ENCODE peak calls at places on chromosomes 13 and 19, in four cellular contexts. C, L, Y and A are unnamed samples.

GRCh38 chr13:72884111-72884510 is 102.2 kb downstream of the PIBF1 start:
- ATAC-seq in C (no peak), L (no peak), Y (no peak), A (no peak)

GRCh38 chr13:34201050-34201913 is 383.3 kb downstream of the RFC3 start:
- ATAC-seq in C (no peak), L (peak; percentile 59), Y (no peak), A (no peak)

GRCh38 chr13:113825851-113826250 is 38.0 kb downstream of the GAS6 start:
- ATAC-seq in C (no peak), L (no peak), Y (no peak), A (no peak)

GRCh38 chr19:18418725-18419194 is 438 bp upstream of the SSBP4 start:
- ATAC-seq in C (no peak), L (peak; percentile 11), Y (peak; percentile 2), A (peak; percentile 6)

GRCh38 chr13:98267080-98267912 is 90.2 kb upstream of the RNF113B start:
- ATAC-seq in C (peak; percentile 85), L (peak; percentile 76), Y (no peak), A (peak; percentile 34)

GRCh38 chr13:98143157-98143553 is 261 bp downstream of the FARP1 start:
- ATAC-seq in C (no peak), L (no peak), Y (no peak), A (peak; percentile 76)

GRCh38 chr13:48560657-48561337 is 27.9 kb upstream of the RCBTB2 start:
- ATAC-seq in C (no peak), L (no peak), Y (no peak), A (no peak)

GRCh38 chr19:18434411-18435184 is 3.3 kb downstream of the ISYNA1 start:
- ATAC-seq in C (no peak), L (no peak), Y (no peak), A (no peak)

GRCh38 chr13:28301839-28302238 is 163.5 kb downstream of the PAN3 start:
- ATAC-seq in C (no peak), L (no peak), Y (no peak), A (no peak)

GRCh38 chr19:29079331-29079730 is 133.6 kb downstream of the UQCRFS1 start:
- ATAC-seq in C (no peak), L (no peak), Y (no peak), A (no peak)

GRCh38 chr19:39327990-39328705 is 7.5 kb upstream of the LRFN1 start:
- ATAC-seq in C (peak; percentile 80), L (peak; percentile 49), Y (peak; percentile 83), A (peak; percentile 79)

GRCh38 chr13:93517658-93518057 is 291.1 kb downstream of the GPC6 start:
- ATAC-seq in C (no peak), L (no peak), Y (no peak), A (no peak)

GRCh38 chr13:39930544-39931444 is 275.3 kb downstream of the COG6 start:
- ATAC-seq in C (no peak), L (no peak), Y (no peak), A (no peak)

GRCh38 chr19:3656073-3656746 is 29.6 kb upstream of the CACTIN start:
- ATAC-seq in C (no peak), L (no peak), Y (no peak), A (no peak)

GRCh38 chr19:6022570-6023049 is 44.7 kb upstream of the RANBP3 start:
- ATAC-seq in C (peak; percentile 37), L (peak; percentile 18), Y (peak; percentile 47), A (peak; percentile 16)

GRCh38 chr13:23069571-23069970 is 111.2 kb upstream of the SGCG start:
- ATAC-seq in C (no peak), L (no peak), Y (no peak), A (peak; percentile 64)

GRCh38 chr13:112859817-112860190 is 109.2 kb upstream of the MCF2L start:
- ATAC-seq in C (peak; percentile 84), L (no peak), Y (no peak), A (peak; percentile 22)

GRCh38 chr19:39828634-39829032 is 5.3 kb downstream of the DYRK1B start:
- ATAC-seq in C (no peak), L (no peak), Y (no peak), A (no peak)

GRCh38 chr19:12943437-12944044 is 2.1 kb upstream of the RAD23A start:
- ATAC-seq in C (no peak), L (no peak), Y (no peak), A (no peak)

GRCh38 chr19:39515551-39516191 is 732 bp downstream of the SELENOV start:
- ATAC-seq in C (no peak), L (peak; percentile 47), Y (no peak), A (peak; percentile 28)

GRCh38 chr19:34316247-34316646 is 48.7 kb upstream of the GPI start:
- ATAC-seq in C (no peak), L (no peak), Y (no peak), A (no peak)

GRCh38 chr13:27852491-27852890 is 60.2 kb downstream of the GSX1 start:
- ATAC-seq in C (no peak), L (no peak), Y (no peak), A (no peak)

GRCh38 chr13:44088409-44088808 is 208.7 kb downstream of the LACC1 start:
- ATAC-seq in C (no peak), L (no peak), Y (no peak), A (no peak)

GRCh38 chr19:33699754-33700407 is 78.1 kb downstream of the CHST8 start:
- ATAC-seq in C (no peak), L (no peak), Y (no peak), A (no peak)

GRCh38 chr13:24984134-24984533 is 111.8 kb upstream of the PABPC3 start:
- ATAC-seq in C (no peak), L (no peak), Y (no peak), A (no peak)

GRCh38 chr19:35125746-35126623 is 8.9 kb downstream of the LGI4 start:
- ATAC-seq in C (no peak), L (no peak), Y (no peak), A (no peak)

GRCh38 chr19:18029617-18030338 is 21.8 kb downstream of the ARRDC2 start:
- ATAC-seq in C (no peak), L (peak; percentile 84), Y (no peak), A (peak; percentile 28)

GRCh38 chr13:56909896-56910600 is 230.7 kb upstream of the PRR20A start:
- ATAC-seq in C (no peak), L (peak; percentile 66), Y (no peak), A (no peak)

GRCh38 chr19:5809469-5809868 is 4.6 kb downstream of the NRTN start:
- ATAC-seq in C (no peak), L (no peak), Y (no peak), A (no peak)

GRCh38 chr13:46106839-46107371 is 2.1 kb upstream of the CPB2 start:
- ATAC-seq in C (no peak), L (no peak), Y (no peak), A (no peak)

GRCh38 chr19:47729468-47729798 is 15.9 kb upstream of the NOP53 start:
- ATAC-seq in C (no peak), L (peak; percentile 30), Y (peak; percentile 77), A (peak; percentile 92)
- TF ChIP-seq EP300 in C (no peak), L (no peak), Y (peak; percentile 35), A (no peak)

GRCh38 chr19:8489591-8490394 is 12.6 kb downstream of the PRAM1 start:
- ATAC-seq in C (peak; percentile 37), L (peak; percentile 7), Y (peak; percentile 26), A (no peak)

GRCh38 chr19:8488351-8488750 is 14.1 kb downstream of the PRAM1 start:
- ATAC-seq in C (no peak), L (no peak), Y (no peak), A (no peak)

GRCh38 chr19:8491574-8491973 is 10.9 kb downstream of the PRAM1 start:
- ATAC-seq in C (peak; percentile 21), L (no peak), Y (no peak), A (no peak)

GRCh38 chr19:8490873-8491272 is 11.6 kb downstream of the PRAM1 start:
- ATAC-seq in C (no peak), L (no peak), Y (no peak), A (no peak)

GRCh38 chr19:8490395-8490760 is 12.1 kb downstream of the PRAM1 start:
- ATAC-seq in C (no peak), L (peak; percentile 6), Y (no peak), A (no peak)
- H3K36me3 ChIP-seq in C (peaks cover 32% of the 10 kb centered on the region), L (peaks cover 34% of the 10 kb centered on the region), Y (peaks cover 37% of the 10 kb centered on the region), A (peaks cover 62% of the 10 kb centered on the region)

GRCh38 chr19:54137114-54137912 is at the start of gene CNOT3:
- ATAC-seq in C (peak; percentile 92), L (peak; percentile 88), Y (peak; percentile 95), A (peak; percentile 94)
- TF ChIP-seq EP300 in C (no peak), L (no peak), Y (no peak), A (no peak)

GRCh38 chr13:52026246-52026626 is 1.7 kb downstream of the UTP14C start:
- ATAC-seq in C (peak; percentile 54), L (peak; percentile 43), Y (peak; percentile 42), A (no peak)
- H3K36me3 ChIP-seq in C (peaks cover 1% of the 10 kb centered on the region), L (peaks cover 29% of the 10 kb centered on the region), Y (peaks cover 60% of the 10 kb centered on the region), A (no peaks in the 10 kb centered on the region)

GRCh38 chr19:28037186-28037585 is 1175.8 kb downstream of the UQCRFS1 start:
- ATAC-seq in C (no peak), L (no peak), Y (no peak), A (no peak)
- TF ChIP-seq EP300 in C (no peak), L (no peak), Y (no peak), A (no peak)

GRCh38 chr13:41344358-41344757 is 33.3 kb downstream of the NAA16 start:
- ATAC-seq in C (no peak), L (peak; percentile 35), Y (no peak), A (no peak)
- H3K36me3 ChIP-seq in C (peaks cover 2% of the 10 kb centered on the region), L (peaks cover 31% of the 10 kb centered on the region), Y (peaks cover 36% of the 10 kb centered on the region), A (peaks cover 34% of the 10 kb centered on the region)

DNA sequence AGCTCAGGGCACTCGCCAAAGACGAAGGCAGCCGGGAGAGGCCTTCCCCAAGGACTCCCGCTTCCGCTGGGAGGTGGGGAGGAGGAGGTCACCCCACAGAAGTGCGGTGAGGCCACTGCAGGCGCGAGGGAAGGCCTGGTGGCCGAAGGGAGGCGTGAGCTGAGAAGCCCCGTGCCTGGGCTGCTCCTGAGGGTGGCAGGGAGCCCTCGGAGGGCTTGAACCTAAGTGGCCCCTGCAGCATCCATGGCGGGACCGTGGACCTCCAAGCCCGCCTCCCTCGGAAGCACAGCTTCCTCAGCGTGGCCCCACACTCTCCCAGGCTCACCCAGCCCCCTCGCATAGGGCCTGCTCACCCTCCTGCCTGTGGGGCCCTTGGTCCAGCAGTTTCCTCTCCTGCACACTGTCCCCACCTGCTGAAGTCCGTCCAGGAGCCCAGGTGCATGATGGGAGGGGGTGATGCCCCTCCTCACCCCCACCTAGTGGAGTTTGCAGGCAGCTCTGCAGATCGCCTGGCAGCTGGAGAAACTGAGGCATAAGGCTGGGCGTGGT is 25.9 kb downstream of the EFNA2 start:
- ATAC-seq in C (no peak), L (peak; percentile 24), Y (no peak), A (no peak)
- TF ChIP-seq EP300 in C (no peak), L (no peak), Y (no peak), A (no peak)

GRCh38 chr19:11063434-11063833 is 25.8 kb upstream of the LDLR start:
- ATAC-seq in C (no peak), L (no peak), Y (no peak), A (no peak)
- H3K36me3 ChIP-seq in C (peaks cover 15% of the 10 kb centered on the region), L (peaks cover 11% of the 10 kb centered on the region), Y (peaks cover 59% of the 10 kb centered on the region), A (peaks cover 59% of the 10 kb centered on the region)